ENCODE peak calls at places on chromosome 22, in four cellular contexts. L is HL-60, R is K562, W is GM12878. T is an unnamed sample.

GRCh38 chr22:44519895-44520294 is 21.9 kb upstream of the RTL6 start:
- DNase-seq in L (no peak), R (no peak), W (no peak), T (no peak)

GRCh38 chr22:48841881-48842582 is 985.6 kb downstream of the BRD1 start:
- DNase-seq in L (no peak), R (no peak), W (no peak), T (no peak)

GRCh38 chr22:18076060-18076497 is 1.7 kb upstream of the PEX26 start:
- DNase-seq in L (peak; percentile 63), R (peak; percentile 74), W (no peak), T (no peak)

GRCh38 chr22:31122532-31123291 is at the start of gene INPP5J:
- DNase-seq in L (no peak), R (peak; percentile 24), W (no peak), T (no peak)

GRCh38 chr22:35375031-35375430 is 5.9 kb upstream of the HMOX1 start:
- DNase-seq in L (no peak), R (no peak), W (no peak), T (no peak)

GRCh38 chr22:22109693-22110466 is 127.3 kb upstream of the TOP3B start:
- DNase-seq in L (no peak), R (peak; percentile 77), W (no peak), T (no peak)

GRCh38 chr22:30238136-30238535 is 8.4 kb downstream of the LIF start:
- DNase-seq in L (no peak), R (no peak), W (no peak), T (no peak)

GRCh38 chr22:30457964-30458363 is 13.9 kb downstream of the SEC14L3 start:
- DNase-seq in L (no peak), R (no peak), W (no peak), T (no peak)

GRCh38 chr22:28075260-28075981 is 156.4 kb upstream of the PITPNB start:
- DNase-seq in L (no peak), R (no peak), W (no peak), T (no peak)

GRCh38 chr22:45475876-45476514 is 26.7 kb upstream of the FBLN1 start:
- DNase-seq in L (no peak), R (no peak), W (no peak), T (no peak)

GRCh38 chr22:36267058-36267457 is 14.1 kb downstream of the APOL1 start:
- DNase-seq in L (no peak), R (no peak), W (no peak), T (no peak)

GRCh38 chr22:43911351-43911750 is 12.3 kb upstream of the PNPLA3 start:
- DNase-seq in L (no peak), R (no peak), W (no peak), T (no peak)

DNA sequence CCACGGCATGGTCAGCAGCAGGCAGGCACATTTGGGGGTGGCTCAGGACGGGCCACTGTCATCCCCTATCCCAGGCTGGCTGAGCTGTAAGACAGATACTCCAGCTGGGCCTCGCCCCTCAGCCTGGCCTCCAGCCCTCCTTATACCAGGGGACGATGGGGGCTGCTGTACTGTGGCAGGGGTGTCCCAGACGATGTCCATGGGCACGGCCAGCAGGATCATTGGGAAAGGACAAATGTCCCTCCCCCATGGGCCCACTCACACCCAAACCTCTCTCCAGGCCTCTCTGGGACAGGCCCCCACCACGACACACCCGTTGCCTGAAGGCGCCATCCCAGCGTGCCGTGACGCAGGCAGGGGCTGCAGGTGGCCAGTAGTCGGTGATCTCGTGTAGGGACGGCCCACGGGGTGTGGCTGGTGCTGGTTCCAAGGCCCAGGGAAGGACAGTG is 1.5 kb upstream of the IL17REL start:
- DNase-seq in L (no peak), R (no peak), W (no peak), T (peak; percentile 36)
- TF ChIP-seq SPI1 in L (no peak), R (no peak), W (no peak), T (no peak)

GRCh38 chr22:38859581-38860290 is 12.3 kb downstream of the CBX6 start:
- DNase-seq in L (no peak), R (no peak), W (no peak), T (no peak)

GRCh38 chr22:38861927-38862326 is 10.1 kb downstream of the CBX6 start:
- DNase-seq in L (no peak), R (no peak), W (no peak), T (no peak)

GRCh38 chr22:38860291-38861169 is 11.5 kb downstream of the CBX6 start:
- DNase-seq in L (no peak), R (no peak), W (no peak), T (no peak)

GRCh38 chr22:38862375-38863329 is 9.4 kb downstream of the CBX6 start:
- DNase-seq in L (no peak), R (peak; percentile 27), W (no peak), T (no peak)

DNA sequence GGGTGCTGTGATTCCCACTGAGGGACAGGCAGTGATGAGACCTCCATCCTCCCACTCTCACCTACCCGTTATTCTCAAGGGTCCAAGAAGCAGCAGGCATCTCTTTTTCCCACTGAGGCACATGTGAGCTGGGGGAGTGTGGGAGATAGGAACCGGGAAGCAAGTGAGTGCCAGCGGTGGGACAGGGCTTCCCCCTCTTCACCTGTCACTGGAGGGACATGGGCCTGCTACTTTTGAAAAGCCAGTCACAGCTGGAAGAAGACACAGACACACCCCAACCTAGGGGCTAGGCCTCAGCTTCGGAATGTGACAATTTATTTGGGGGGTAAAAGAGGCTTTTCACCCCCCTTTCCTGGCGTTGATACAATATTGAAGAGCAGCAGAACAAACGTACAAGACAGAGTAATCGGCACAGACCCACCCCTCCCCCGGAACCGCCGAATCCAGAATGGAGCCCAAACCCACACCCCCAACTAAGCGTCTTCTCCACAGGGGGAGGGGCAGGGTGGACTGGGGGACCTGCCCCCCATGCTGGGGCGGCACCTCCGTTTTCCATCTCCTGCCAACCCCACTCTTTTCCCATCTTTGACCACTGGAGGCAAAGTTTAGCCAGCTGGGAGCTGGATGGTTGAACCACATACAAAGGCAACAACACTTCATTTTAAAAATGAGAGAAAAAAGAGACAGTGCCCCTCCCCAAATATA is 10.7 kb downstream of the CBX6 start:
- DNase-seq in L (no peak), R (peak; percentile 46), W (no peak), T (no peak)
- TF ChIP-seq POLR2AphosphoS5 in L (no peak), R (no peak), W (no peak), T (no peak)

GRCh38 chr22:42303304-42304020 is 33.0 kb upstream of the TCF20 start:
- DNase-seq in L (no peak), R (no peak), W (no peak), T (no peak)
- TF ChIP-seq SPI1 in L (no peak), R (no peak), W (no peak), T (no peak)

DNA sequence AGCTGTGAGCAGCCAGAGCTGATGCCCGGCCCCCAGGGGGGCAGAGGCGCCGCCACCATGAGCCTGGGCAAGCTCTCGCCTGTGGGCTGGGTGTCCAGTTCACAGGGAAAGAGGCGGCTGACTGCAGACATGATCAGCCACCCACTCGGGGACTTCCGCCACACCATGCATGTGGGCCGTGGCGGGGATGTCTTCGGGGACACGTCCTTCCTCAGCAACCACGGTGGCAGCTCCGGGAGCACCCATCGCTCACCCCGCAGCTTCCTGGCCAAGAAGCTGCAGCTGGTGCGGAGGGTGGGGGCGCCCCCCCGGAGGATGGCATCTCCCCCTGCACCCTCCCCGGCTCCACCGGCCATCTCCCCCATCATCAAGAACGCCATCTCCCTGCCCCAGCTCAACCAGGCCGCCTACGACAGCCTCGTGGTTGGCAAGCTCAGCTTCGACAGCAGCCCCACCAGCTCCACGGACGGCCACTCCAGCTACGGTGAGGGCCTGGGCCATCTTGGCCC is 6.1 kb downstream of the CDC42EP1 start:
- DNase-seq in L (no peak), R (no peak), W (no peak), T (no peak)
- TF ChIP-seq POLR2AphosphoS5 in L (no peak), R (no peak), W (no peak), T (no peak)

GRCh38 chr22:26564181-26564580 is 25.8 kb downstream of the TPST2 start:
- DNase-seq in L (no peak), R (no peak), W (no peak), T (no peak)
- TF ChIP-seq SPI1 in L (no peak), R (no peak), W (no peak), T (no peak)

GRCh38 chr22:34096770-34097169 is 176.5 kb upstream of the LARGE1 start:
- DNase-seq in L (no peak), R (no peak), W (no peak), T (no peak)
- TF ChIP-seq POLR2AphosphoS5 in L (no peak), R (no peak), W (no peak), T (no peak)

GRCh38 chr22:47634342-47634741 is 871.9 kb downstream of the TBC1D22A start:
- DNase-seq in L (no peak), R (no peak), W (no peak), T (no peak)
- TF ChIP-seq SPI1 in L (no peak), R (no peak), W (no peak), T (no peak)